ENCODE peak calls at places on chromosomes 3 and 15, in nine cellular contexts. One of them, this sample, is unnamed.

GRCh38 chr3:34106879-34107278 is 308.4 kb downstream of the PDCD6IP start:
- DNase-seq in mesenchymal stem cell: no peak
- DNase-seq in iPS-NIHi11: peak
- DNase-seq in cardiac muscle cell: peak
- DNase-seq in NCI-H1092 treated with DMSO at 0.1 percent for 48 hours: peak
- DNase-seq in H9: peak
- DNase-seq in activated naive CD8-positive, alpha-beta T cell treated with anti-CD3 and anti-CD28 coated beads, Interleukin-2, amount 50 U/mL, for 24 hours: peak
- DNase-seq in NCI-H446: peak
- DNase-seq in D341Med: peak
- DNase-seq in this sample: peak

GRCh38 chr3:78721771-78722543 is 1045.8 kb downstream of the ROBO1 start:
- DNase-seq in H9: no peak
- DNase-seq in NCI-H446: no peak
- DNase-seq in D341Med: no peak
- DNase-seq in mesenchymal stem cell: peak
- DNase-seq in NCI-H1092 treated with DMSO at 0.1 percent for 48 hours: no peak
- DNase-seq in iPS-NIHi11: no peak
- DNase-seq in activated naive CD8-positive, alpha-beta T cell treated with anti-CD3 and anti-CD28 coated beads, Interleukin-2, amount 50 U/mL, for 24 hours: no peak
- DNase-seq in cardiac muscle cell: no peak
- DNase-seq in this sample: no peak

GRCh38 chr15:39213385-39213840 is 367.5 kb upstream of the THBS1 start:
- DNase-seq in cardiac muscle cell: peak
- DNase-seq in H9: peak
- DNase-seq in D341Med: no peak
- DNase-seq in NCI-H1092 treated with DMSO at 0.1 percent for 48 hours: no peak
- DNase-seq in activated naive CD8-positive, alpha-beta T cell treated with anti-CD3 and anti-CD28 coated beads, Interleukin-2, amount 50 U/mL, for 24 hours: no peak
- DNase-seq in NCI-H446: no peak
- DNase-seq in iPS-NIHi11: peak
- DNase-seq in mesenchymal stem cell: peak
- DNase-seq in this sample: no peak

GRCh38 chr3:8871306-8871705 is 92.0 kb downstream of the RAD18 start:
- DNase-seq in D341Med: no peak
- DNase-seq in cardiac muscle cell: no peak
- DNase-seq in iPS-NIHi11: no peak
- DNase-seq in H9: no peak
- DNase-seq in NCI-H1092 treated with DMSO at 0.1 percent for 48 hours: no peak
- DNase-seq in NCI-H446: no peak
- DNase-seq in mesenchymal stem cell: peak
- DNase-seq in activated naive CD8-positive, alpha-beta T cell treated with anti-CD3 and anti-CD28 coated beads, Interleukin-2, amount 50 U/mL, for 24 hours: no peak
- DNase-seq in this sample: no peak

GRCh38 chr3:87710028-87710427 is 348.8 kb downstream of the CGGBP1 start:
- DNase-seq in iPS-NIHi11: no peak
- DNase-seq in mesenchymal stem cell: no peak
- DNase-seq in H9: no peak
- DNase-seq in activated naive CD8-positive, alpha-beta T cell treated with anti-CD3 and anti-CD28 coated beads, Interleukin-2, amount 50 U/mL, for 24 hours: no peak
- DNase-seq in NCI-H446: no peak
- DNase-seq in NCI-H1092 treated with DMSO at 0.1 percent for 48 hours: no peak
- DNase-seq in D341Med: no peak
- DNase-seq in cardiac muscle cell: no peak
- DNase-seq in this sample: no peak

GRCh38 chr15:54803987-54804386 is 392.8 kb downstream of the RSL24D1 start:
- DNase-seq in mesenchymal stem cell: no peak
- DNase-seq in cardiac muscle cell: no peak
- DNase-seq in activated naive CD8-positive, alpha-beta T cell treated with anti-CD3 and anti-CD28 coated beads, Interleukin-2, amount 50 U/mL, for 24 hours: no peak
- DNase-seq in D341Med: no peak
- DNase-seq in H9: no peak
- DNase-seq in iPS-NIHi11: no peak
- DNase-seq in NCI-H1092 treated with DMSO at 0.1 percent for 48 hours: no peak
- DNase-seq in NCI-H446: no peak
- DNase-seq in this sample: no peak

GRCh38 chr15:41499109-41499851 is 5.6 kb downstream of the ITPKA start:
- DNase-seq in NCI-H446: no peak
- DNase-seq in mesenchymal stem cell: no peak
- DNase-seq in H9: no peak
- DNase-seq in D341Med: no peak
- DNase-seq in activated naive CD8-positive, alpha-beta T cell treated with anti-CD3 and anti-CD28 coated beads, Interleukin-2, amount 50 U/mL, for 24 hours: no peak
- DNase-seq in cardiac muscle cell: no peak
- DNase-seq in NCI-H1092 treated with DMSO at 0.1 percent for 48 hours: no peak
- DNase-seq in iPS-NIHi11: no peak
- DNase-seq in this sample: no peak

GRCh38 chr3:29758108-29759020 is 477.5 kb downstream of the RBMS3 start:
- DNase-seq in NCI-H1092 treated with DMSO at 0.1 percent for 48 hours: no peak
- DNase-seq in cardiac muscle cell: no peak
- DNase-seq in mesenchymal stem cell: peak
- DNase-seq in iPS-NIHi11: no peak
- DNase-seq in NCI-H446: no peak
- DNase-seq in D341Med: no peak
- DNase-seq in activated naive CD8-positive, alpha-beta T cell treated with anti-CD3 and anti-CD28 coated beads, Interleukin-2, amount 50 U/mL, for 24 hours: no peak
- DNase-seq in H9: no peak
- DNase-seq in this sample: no peak

GRCh38 chr15:52445553-52445952 is 83.1 kb downstream of the MYO5A start:
- DNase-seq in cardiac muscle cell: no peak
- DNase-seq in mesenchymal stem cell: no peak
- DNase-seq in H9: no peak
- DNase-seq in D341Med: no peak
- DNase-seq in NCI-H1092 treated with DMSO at 0.1 percent for 48 hours: no peak
- DNase-seq in NCI-H446: no peak
- DNase-seq in iPS-NIHi11: no peak
- DNase-seq in activated naive CD8-positive, alpha-beta T cell treated with anti-CD3 and anti-CD28 coated beads, Interleukin-2, amount 50 U/mL, for 24 hours: no peak
- DNase-seq in this sample: no peak

GRCh38 chr15:78203346-78204225 is 30.8 kb downstream of the ACSBG1 start:
- DNase-seq in cardiac muscle cell: no peak
- DNase-seq in mesenchymal stem cell: no peak
- DNase-seq in NCI-H446: no peak
- DNase-seq in activated naive CD8-positive, alpha-beta T cell treated with anti-CD3 and anti-CD28 coated beads, Interleukin-2, amount 50 U/mL, for 24 hours: no peak
- DNase-seq in iPS-NIHi11: no peak
- DNase-seq in D341Med: peak
- DNase-seq in NCI-H1092 treated with DMSO at 0.1 percent for 48 hours: no peak
- DNase-seq in H9: peak
- DNase-seq in this sample: no peak

GRCh38 chr3:16258177-16258576 is 6.6 kb downstream of the DPH3 start:
- DNase-seq in H9: no peak
- DNase-seq in D341Med: no peak
- DNase-seq in iPS-NIHi11: no peak
- DNase-seq in NCI-H1092 treated with DMSO at 0.1 percent for 48 hours: no peak
- DNase-seq in cardiac muscle cell: no peak
- DNase-seq in mesenchymal stem cell: no peak
- DNase-seq in activated naive CD8-positive, alpha-beta T cell treated with anti-CD3 and anti-CD28 coated beads, Interleukin-2, amount 50 U/mL, for 24 hours: no peak
- DNase-seq in NCI-H446: no peak
- DNase-seq in this sample: no peak

GRCh38 chr3:140236836-140237476 is 302.0 kb downstream of the CLSTN2 start:
- DNase-seq in mesenchymal stem cell: no peak
- DNase-seq in activated naive CD8-positive, alpha-beta T cell treated with anti-CD3 and anti-CD28 coated beads, Interleukin-2, amount 50 U/mL, for 24 hours: no peak
- DNase-seq in NCI-H446: no peak
- DNase-seq in D341Med: no peak
- DNase-seq in cardiac muscle cell: no peak
- DNase-seq in H9: no peak
- DNase-seq in iPS-NIHi11: no peak
- DNase-seq in NCI-H1092 treated with DMSO at 0.1 percent for 48 hours: no peak
- DNase-seq in this sample: no peak

GRCh38 chr3:13121553-13122001 is 48.3 kb upstream of the IQSEC1 start:
- DNase-seq in D341Med: no peak
- DNase-seq in H9: no peak
- DNase-seq in cardiac muscle cell: peak
- DNase-seq in iPS-NIHi11: peak
- DNase-seq in NCI-H446: no peak
- DNase-seq in NCI-H1092 treated with DMSO at 0.1 percent for 48 hours: no peak
- DNase-seq in mesenchymal stem cell: no peak
- DNase-seq in activated naive CD8-positive, alpha-beta T cell treated with anti-CD3 and anti-CD28 coated beads, Interleukin-2, amount 50 U/mL, for 24 hours: no peak
- DNase-seq in this sample: no peak

GRCh38 chr3:186502138-186502941 is 41.8 kb downstream of the CRYGS start:
- DNase-seq in iPS-NIHi11: peak
- DNase-seq in NCI-H1092 treated with DMSO at 0.1 percent for 48 hours: no peak
- DNase-seq in mesenchymal stem cell: no peak
- DNase-seq in activated naive CD8-positive, alpha-beta T cell treated with anti-CD3 and anti-CD28 coated beads, Interleukin-2, amount 50 U/mL, for 24 hours: no peak
- DNase-seq in cardiac muscle cell: peak
- DNase-seq in D341Med: no peak
- DNase-seq in NCI-H446: no peak
- DNase-seq in H9: no peak
- DNase-seq in this sample: no peak

GRCh38 chr3:197339841-197340520 is 41.6 kb upstream of the DLG1 start:
- DNase-seq in iPS-NIHi11: no peak
- DNase-seq in mesenchymal stem cell: peak
- DNase-seq in NCI-H446: no peak
- DNase-seq in cardiac muscle cell: no peak
- DNase-seq in NCI-H1092 treated with DMSO at 0.1 percent for 48 hours: no peak
- DNase-seq in D341Med: no peak
- DNase-seq in activated naive CD8-positive, alpha-beta T cell treated with anti-CD3 and anti-CD28 coated beads, Interleukin-2, amount 50 U/mL, for 24 hours: no peak
- DNase-seq in H9: no peak
- DNase-seq in this sample: no peak

GRCh38 chr3:75294124-75294523 is 370.0 kb upstream of the FRG2C start:
- DNase-seq in activated naive CD8-positive, alpha-beta T cell treated with anti-CD3 and anti-CD28 coated beads, Interleukin-2, amount 50 U/mL, for 24 hours: no peak
- DNase-seq in H9: peak
- DNase-seq in mesenchymal stem cell: peak
- DNase-seq in cardiac muscle cell: peak
- DNase-seq in iPS-NIHi11: peak
- DNase-seq in D341Med: peak
- DNase-seq in NCI-H446: peak
- DNase-seq in NCI-H1092 treated with DMSO at 0.1 percent for 48 hours: peak
- DNase-seq in this sample: no peak

GRCh38 chr15:90808517-90808939 is 59.9 kb upstream of the FURIN start:
- DNase-seq in mesenchymal stem cell: no peak
- DNase-seq in D341Med: no peak
- DNase-seq in NCI-H446: no peak
- DNase-seq in activated naive CD8-positive, alpha-beta T cell treated with anti-CD3 and anti-CD28 coated beads, Interleukin-2, amount 50 U/mL, for 24 hours: no peak
- DNase-seq in NCI-H1092 treated with DMSO at 0.1 percent for 48 hours: no peak
- DNase-seq in H9: no peak
- DNase-seq in iPS-NIHi11: no peak
- DNase-seq in cardiac muscle cell: no peak
- DNase-seq in this sample: no peak

GRCh38 chr3:36992806-36993325 is at the start of gene EPM2AIP1:
- DNase-seq in H9: no peak
- DNase-seq in NCI-H1092 treated with DMSO at 0.1 percent for 48 hours: no peak
- DNase-seq in cardiac muscle cell: peak
- DNase-seq in D341Med: no peak
- DNase-seq in iPS-NIHi11: peak
- DNase-seq in activated naive CD8-positive, alpha-beta T cell treated with anti-CD3 and anti-CD28 coated beads, Interleukin-2, amount 50 U/mL, for 24 hours: no peak
- DNase-seq in NCI-H446: no peak
- DNase-seq in mesenchymal stem cell: peak
- DNase-seq in this sample: no peak

GRCh38 chr15:42413914-42414313 is 54.6 kb downstream of the CAPN3 start:
- DNase-seq in cardiac muscle cell: no peak
- DNase-seq in activated naive CD8-positive, alpha-beta T cell treated with anti-CD3 and anti-CD28 coated beads, Interleukin-2, amount 50 U/mL, for 24 hours: no peak
- DNase-seq in NCI-H1092 treated with DMSO at 0.1 percent for 48 hours: no peak
- DNase-seq in mesenchymal stem cell: no peak
- DNase-seq in H9: no peak
- DNase-seq in D341Med: no peak
- DNase-seq in NCI-H446: no peak
- DNase-seq in iPS-NIHi11: no peak
- DNase-seq in this sample: no peak

GRCh38 chr3:69143605-69144004 is 21.2 kb upstream of the LMOD3 start:
- DNase-seq in NCI-H1092 treated with DMSO at 0.1 percent for 48 hours: no peak
- DNase-seq in H9: no peak
- DNase-seq in mesenchymal stem cell: no peak
- DNase-seq in cardiac muscle cell: no peak
- DNase-seq in activated naive CD8-positive, alpha-beta T cell treated with anti-CD3 and anti-CD28 coated beads, Interleukin-2, amount 50 U/mL, for 24 hours: no peak
- DNase-seq in D341Med: no peak
- DNase-seq in iPS-NIHi11: peak
- DNase-seq in NCI-H446: no peak
- DNase-seq in this sample: no peak

GRCh38 chr15:48766196-48766595 is 44.7 kb downstream of the CEP152 start:
- DNase-seq in iPS-NIHi11: no peak
- DNase-seq in activated naive CD8-positive, alpha-beta T cell treated with anti-CD3 and anti-CD28 coated beads, Interleukin-2, amount 50 U/mL, for 24 hours: no peak
- DNase-seq in D341Med: no peak
- DNase-seq in NCI-H1092 treated with DMSO at 0.1 percent for 48 hours: no peak
- DNase-seq in NCI-H446: no peak
- DNase-seq in mesenchymal stem cell: no peak
- DNase-seq in cardiac muscle cell: no peak
- DNase-seq in H9: no peak
- DNase-seq in this sample: no peak

GRCh38 chr3:194195611-194196010 is 59.7 kb downstream of the HES1 start:
- DNase-seq in NCI-H1092 treated with DMSO at 0.1 percent for 48 hours: no peak
- DNase-seq in mesenchymal stem cell: no peak
- DNase-seq in activated naive CD8-positive, alpha-beta T cell treated with anti-CD3 and anti-CD28 coated beads, Interleukin-2, amount 50 U/mL, for 24 hours: no peak
- DNase-seq in cardiac muscle cell: no peak
- DNase-seq in H9: no peak
- DNase-seq in NCI-H446: no peak
- DNase-seq in iPS-NIHi11: no peak
- DNase-seq in D341Med: no peak
- DNase-seq in this sample: no peak

GRCh38 chr3:34533468-34533867 is 735.0 kb downstream of the PDCD6IP start:
- DNase-seq in H9: no peak
- DNase-seq in D341Med: no peak
- DNase-seq in mesenchymal stem cell: no peak
- DNase-seq in NCI-H446: peak
- DNase-seq in iPS-NIHi11: no peak
- DNase-seq in activated naive CD8-positive, alpha-beta T cell treated with anti-CD3 and anti-CD28 coated beads, Interleukin-2, amount 50 U/mL, for 24 hours: no peak
- DNase-seq in cardiac muscle cell: no peak
- DNase-seq in NCI-H1092 treated with DMSO at 0.1 percent for 48 hours: no peak
- DNase-seq in this sample: no peak

GRCh38 chr3:126978291-126978690 is 4.6 kb upstream of the PLXNA1 start:
- DNase-seq in NCI-H1092 treated with DMSO at 0.1 percent for 48 hours: no peak
- DNase-seq in mesenchymal stem cell: no peak
- DNase-seq in H9: no peak
- DNase-seq in cardiac muscle cell: no peak
- DNase-seq in activated naive CD8-positive, alpha-beta T cell treated with anti-CD3 and anti-CD28 coated beads, Interleukin-2, amount 50 U/mL, for 24 hours: no peak
- DNase-seq in D341Med: no peak
- DNase-seq in NCI-H446: no peak
- DNase-seq in iPS-NIHi11: no peak
- DNase-seq in this sample: no peak

GRCh38 chr3:149555941-149556340 is 81.4 kb downstream of the TM4SF4 start:
- DNase-seq in D341Med: no peak
- DNase-seq in mesenchymal stem cell: peak
- DNase-seq in NCI-H1092 treated with DMSO at 0.1 percent for 48 hours: no peak
- DNase-seq in H9: no peak
- DNase-seq in NCI-H446: peak
- DNase-seq in cardiac muscle cell: no peak
- DNase-seq in iPS-NIHi11: no peak
- DNase-seq in activated naive CD8-positive, alpha-beta T cell treated with anti-CD3 and anti-CD28 coated beads, Interleukin-2, amount 50 U/mL, for 24 hours: no peak
- DNase-seq in this sample: no peak